ENCODE peak calls at places on chromosomes 5 and 9, in eight cellular contexts. X is RWPE1; V is naive thymus-derived CD4-positive, alpha-beta T cell; N is activated CD4-positive, CD25-positive, alpha-beta regulatory T cell; Z is iris pigment epithelial cell; P is suprapubic skin; A is dermis blood vessel endothelial cell; C is activated T-cell treated with anti-CD3 and anti-CD28 coated beads, Interleukin-2, amount 50 U/mL, for 72 hours. R is an unnamed sample.

GRCh38 chr5:150763023-150763793 is 4.4 kb upstream of the DCTN4 start:
- DNase-seq in X (peak; percentile 90), V (no peak), N (no peak), Z (peak; percentile 98), P (peak; percentile 79), A (peak; percentile 65), C (no peak), R (no peak)

GRCh38 chr9:21102311-21102710 is 24.6 kb upstream of the IFNB1 start:
- DNase-seq in X (no peak), V (no peak), N (no peak), Z (peak; percentile 36), P (no peak), A (no peak), C (no peak), R (no peak)

GRCh38 chr5:168006473-168007130 is 284.8 kb upstream of the WWC1 start:
- DNase-seq in X (no peak), V (no peak), N (no peak), Z (no peak), P (no peak), A (no peak), C (no peak), R (no peak)

GRCh38 chr5:133317558-133317957 is 265.7 kb downstream of the HSPA4 start:
- DNase-seq in X (no peak), V (no peak), N (no peak), Z (no peak), P (no peak), A (no peak), C (no peak), R (no peak)

GRCh38 chr5:14726066-14726838 is 61.7 kb downstream of the OTULIN start:
- DNase-seq in X (peak; percentile 69), V (no peak), N (no peak), Z (peak; percentile 64), P (no peak), A (no peak), C (no peak), R (no peak)

GRCh38 chr5:181280251-181280762 is 19.4 kb upstream of the TRIM52 start:
- DNase-seq in X (no peak), V (no peak), N (no peak), Z (no peak), P (no peak), A (no peak), C (no peak), R (no peak)

GRCh38 chr5:39437469-39437868 is 12.7 kb upstream of the DAB2 start:
- DNase-seq in X (no peak), V (no peak), N (no peak), Z (peak; percentile 54), P (no peak), A (peak; percentile 57), C (no peak), R (no peak)

GRCh38 chr5:126963822-126964375 is 66.5 kb downstream of the MARCHF3 start:
- DNase-seq in X (no peak), V (no peak), N (no peak), Z (no peak), P (no peak), A (no peak), C (no peak), R (no peak)

GRCh38 chr5:93570294-93571110 is 10.5 kb downstream of the NR2F1-AS1 start:
- DNase-seq in X (no peak), V (no peak), N (no peak), Z (no peak), P (peak; percentile 60), A (no peak), C (no peak), R (no peak)

GRCh38 chr9:137496601-137497375 is 37.7 kb upstream of the NSMF start:
- DNase-seq in X (no peak), V (no peak), N (no peak), Z (no peak), P (no peak), A (no peak), C (no peak), R (no peak)

GRCh38 chr5:14475013-14475412 is 106.6 kb upstream of the OTULINL start:
- DNase-seq in X (peak; percentile 74), V (no peak), N (no peak), Z (no peak), P (no peak), A (no peak), C (no peak), R (no peak)

GRCh38 chr9:133186736-133187135 is 22.3 kb downstream of the OBP2B start:
- DNase-seq in X (no peak), V (no peak), N (no peak), Z (no peak), P (peak; percentile 36), A (no peak), C (no peak), R (no peak)

GRCh38 chr5:166505086-166505485 is 1786.4 kb upstream of the WWC1 start:
- DNase-seq in X (no peak), V (no peak), N (no peak), Z (no peak), P (no peak), A (no peak), C (no peak), R (no peak)

GRCh38 chr5:75574791-75575190 is 36.5 kb upstream of the ANKDD1B start:
- DNase-seq in X (no peak), V (no peak), N (no peak), Z (peak; percentile 50), P (no peak), A (peak; percentile 33), C (no peak), R (no peak)

GRCh38 chr5:140345919-140346347 is 470 bp downstream of the HBEGF start:
- DNase-seq in X (peak; percentile 62), V (peak; percentile 24), N (no peak), Z (peak; percentile 70), P (peak; percentile 80), A (peak; percentile 86), C (no peak), R (peak; percentile 55)

GRCh38 chr9:97906236-97906831 is 16.0 kb downstream of the TRMO start:
- DNase-seq in X (no peak), V (peak; percentile 74), N (no peak), Z (no peak), P (no peak), A (peak; percentile 56), C (no peak), R (peak; percentile 21)

GRCh38 chr9:70352802-70353201 is 61.7 kb downstream of the KLF9 start:
- DNase-seq in X (no peak), V (peak; percentile 25), N (no peak), Z (no peak), P (no peak), A (peak; percentile 41), C (no peak), R (no peak)

GRCh38 chr5:176738851-176739250 is 71.5 kb upstream of the UNC5A start:
- DNase-seq in X (no peak), V (no peak), N (no peak), Z (no peak), P (no peak), A (no peak), C (no peak), R (peak; percentile 22)

GRCh38 chr5:180090098-180090768 is 18.7 kb upstream of the RNF130 start:
- DNase-seq in X (peak; percentile 49), V (peak; percentile 83), N (peak; percentile 56), Z (peak; percentile 68), P (no peak), A (peak; percentile 84), C (peak; percentile 85), R (peak; percentile 67)

GRCh38 chr5:175288048-175288621 is 155.8 kb downstream of the DRD1 start:
- DNase-seq in X (peak; percentile 93), V (no peak), N (no peak), Z (peak; percentile 22), P (no peak), A (no peak), C (no peak), R (peak; percentile 75)

GRCh38 chr5:131198625-131199024 is 27.9 kb downstream of the LYRM7 start:
- DNase-seq in X (no peak), V (no peak), N (no peak), Z (peak; percentile 52), P (no peak), A (no peak), C (no peak), R (no peak)

GRCh38 chr5:57720656-57721055 is 238.0 kb upstream of the ACTBL2 start:
- DNase-seq in X (no peak), V (no peak), N (no peak), Z (no peak), P (no peak), A (no peak), C (no peak), R (no peak)

GRCh38 chr5:172163346-172163745 is 24.7 kb downstream of the STK10 start:
- DNase-seq in X (no peak), V (no peak), N (no peak), Z (peak; percentile 31), P (no peak), A (no peak), C (no peak), R (peak; percentile 97)

GRCh38 chr5:157602505-157602904 is 26.9 kb upstream of the ADAM19 start:
- DNase-seq in X (no peak), V (no peak), N (no peak), Z (peak; percentile 52), P (no peak), A (peak; percentile 15), C (peak; percentile 65), R (no peak)